ENCODE peak calls at places on chromosomes 11 and 22, in six cellular contexts. E is body of pancreas, V is fibroblast of lung, S is fibroblast of the aortic adventitia, F is H9, Q is AG04450. B is an unnamed sample.

GRCh38 chr22:50085211-50085999 is at the start of gene MLC1:
- DNase-seq in E (no peak), F (no peak), Q (no peak), S (peak; percentile 28), V (peak; percentile 4), B (no peak)

GRCh38 chr11:55345306-55345705 is 2.3 kb downstream of the OR4A16 start:
- DNase-seq in F (no peak), Q (no peak), E (no peak), S (no peak), V (no peak), B (no peak)

GRCh38 chr11:111123463-111124398 is 121.8 kb upstream of the POU2AF2 start:
- DNase-seq in F (no peak), E (no peak), V (no peak), Q (no peak), S (no peak), B (no peak)

GRCh38 chr11:2940930-2941821 is 12.0 kb upstream of the PHLDA2 start:
- DNase-seq in S (no peak), Q (no peak), V (no peak), F (no peak), E (peak; percentile 58), B (peak; percentile 85)

GRCh38 chr11:34308049-34308692 is 49.6 kb downstream of the ABTB2 start:
- DNase-seq in F (no peak), S (no peak), V (no peak), E (no peak), Q (no peak), B (no peak)

GRCh38 chr11:114821626-114822025 is 143.3 kb downstream of the NXPE2 start:
- DNase-seq in S (no peak), E (no peak), V (no peak), Q (no peak), F (peak; percentile 65), B (no peak)

GRCh38 chr11:19995131-19995530 is 165.1 kb downstream of the DBX1 start:
- DNase-seq in S (peak; percentile 74), F (no peak), V (peak; percentile 98), Q (peak; percentile 67), E (no peak), B (no peak)

GRCh38 chr11:109961261-109961660 is 131.9 kb upstream of the ZC3H12C start:
- DNase-seq in Q (no peak), S (no peak), F (no peak), E (no peak), V (no peak), B (no peak)

GRCh38 chr11:66800720-66801428 is 42.4 kb upstream of the RCE1 start:
- DNase-seq in F (no peak), V (no peak), E (no peak), S (no peak), Q (no peak), B (no peak)

GRCh38 chr11:133038850-133039249 is 493.5 kb downstream of the OPCML start:
- DNase-seq in V (no peak), F (no peak), Q (no peak), E (no peak), S (no peak), B (no peak)

GRCh38 chr11:66543263-66544107 is 2.4 kb downstream of the ZDHHC24 start:
- DNase-seq in V (peak; percentile 47), Q (no peak), F (peak; percentile 87), E (no peak), S (peak; percentile 29), B (peak; percentile 84)

GRCh38 chr11:130480166-130480565 is 31.7 kb downstream of the ADAMTS15 start:
- DNase-seq in F (no peak), S (peak; percentile 95), Q (peak; percentile 23), E (no peak), V (no peak), B (no peak)

GRCh38 chr22:49006207-49007012 is 821.3 kb downstream of the BRD1 start:
- DNase-seq in V (no peak), S (no peak), F (peak; percentile 12), Q (no peak), E (no peak), B (no peak)

GRCh38 chr11:97894978-97895377 is 1125.8 kb upstream of the CNTN5 start:
- DNase-seq in S (no peak), V (no peak), Q (no peak), E (no peak), F (no peak), B (no peak)

GRCh38 chr11:22041039-22041438 is 151.8 kb upstream of the ANO5 start:
- DNase-seq in E (no peak), S (no peak), Q (no peak), F (no peak), V (no peak), B (no peak)

GRCh38 chr11:2704356-2704755 is 4.6 kb upstream of the KCNQ1OT1 start:
- DNase-seq in V (no peak), S (no peak), F (no peak), Q (no peak), E (no peak), B (no peak)

GRCh38 chr11:69199583-69200295 is 44.0 kb downstream of the SMIM38 start:
- DNase-seq in E (no peak), V (no peak), Q (no peak), F (no peak), S (no peak), B (no peak)

GRCh38 chr11:115153135-115153534 is 351.1 kb downstream of the CADM1 start:
- DNase-seq in Q (no peak), F (no peak), V (peak; percentile 22), S (no peak), E (no peak), B (no peak)

GRCh38 chr11:93902921-93903320 is 52.5 kb upstream of the VSTM5 start:
- DNase-seq in V (no peak), Q (no peak), S (no peak), E (no peak), F (no peak), B (no peak)

GRCh38 chr11:2834893-2835767 is 50.4 kb downstream of the CDKN1C start:
- DNase-seq in Q (no peak), F (no peak), V (peak; percentile 15), S (no peak), E (no peak), B (no peak)

GRCh38 chr11:120646206-120646605 is 134.7 kb downstream of the GRIK4 start:
- DNase-seq in V (no peak), F (no peak), S (no peak), E (no peak), Q (no peak), B (no peak)

GRCh38 chr22:46699091-46699490 is 39.0 kb downstream of the CERK start:
- DNase-seq in S (no peak), E (no peak), F (no peak), Q (no peak), V (no peak), B (no peak)

DNA sequence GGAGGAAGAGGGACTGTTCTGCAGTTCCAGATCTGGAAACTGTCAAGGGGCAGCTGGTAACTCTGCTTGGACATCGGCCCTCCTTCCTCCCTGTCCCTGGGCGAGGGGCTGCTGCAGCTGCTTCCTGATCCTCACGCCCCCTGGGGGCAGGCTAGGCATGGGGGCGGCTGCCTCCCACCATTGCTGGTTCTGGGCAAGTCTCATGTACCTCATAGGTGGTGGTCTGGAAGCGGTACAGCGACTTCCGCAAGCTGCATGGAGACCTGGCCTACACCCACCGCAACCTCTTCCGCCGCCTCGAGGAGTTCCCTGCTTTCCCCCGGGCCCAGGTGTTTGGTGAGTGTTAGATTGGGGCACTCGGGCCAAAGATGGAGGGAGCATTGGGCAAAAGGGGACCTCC is 5.0 kb downstream of the SNX15 start:
- DNase-seq in E (no peak), Q (no peak), S (no peak), V (no peak), F (peak; percentile 46), B (no peak)
- TF ChIP-seq CTCF in E (no peak), Q (no peak), S (no peak), V (no peak), F (no peak), B (no peak)

GRCh38 chr11:108002476-108002875 is 6.2 kb upstream of the CUL5 start:
- DNase-seq in F (no peak), Q (no peak), S (no peak), E (no peak), V (no peak), B (no peak)

GRCh38 chr11:107996025-107996776 is 12.5 kb upstream of the CUL5 start:
- DNase-seq in E (no peak), F (no peak), V (no peak), S (no peak), Q (no peak), B (no peak)

GRCh38 chr11:108003623-108004022 is 5.1 kb upstream of the CUL5 start:
- DNase-seq in S (no peak), F (no peak), Q (no peak), E (no peak), V (no peak), B (no peak)

GRCh38 chr11:107998761-107999160 is 9.9 kb upstream of the CUL5 start:
- DNase-seq in V (no peak), S (peak; percentile 22), F (no peak), Q (no peak), E (no peak), B (no peak)

DNA sequence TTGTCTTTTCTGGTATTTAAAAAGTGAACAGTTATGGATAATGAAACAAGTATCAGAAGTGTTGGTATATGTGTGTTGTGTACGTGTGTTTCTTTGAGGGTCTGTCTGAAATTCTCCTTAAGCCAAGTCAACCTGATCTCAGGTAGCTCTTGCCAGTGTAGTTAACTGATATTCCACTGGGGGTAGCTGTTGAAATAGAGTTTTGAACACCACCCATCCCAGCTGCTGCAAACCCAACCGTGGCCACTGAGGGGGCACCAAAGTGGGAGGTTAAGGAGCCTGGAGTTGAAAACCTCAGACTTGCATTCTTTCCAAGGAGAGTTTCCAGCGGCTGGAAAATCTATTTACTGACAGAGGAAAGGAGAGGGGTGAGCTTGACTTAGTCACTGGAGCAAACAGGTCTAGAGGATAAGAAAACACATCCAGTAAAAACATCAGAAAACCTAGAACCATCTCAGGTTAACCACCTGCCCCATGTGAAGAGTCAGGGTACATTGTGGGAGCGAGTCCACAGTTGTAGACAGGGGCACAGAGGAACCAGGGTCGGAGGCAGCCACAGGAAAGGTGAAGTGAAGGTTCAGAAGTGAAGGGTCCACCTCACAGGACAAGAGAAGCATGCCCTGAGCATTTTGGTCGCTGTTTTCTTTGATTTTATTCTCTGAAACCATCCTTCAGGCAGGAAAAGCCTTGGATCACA is 8.8 kb upstream of the CUL5 start:
- DNase-seq in V (peak; percentile 37), F (peak; percentile 85), Q (no peak), E (no peak), S (peak; percentile 21), B (no peak)
- TF ChIP-seq CTCF in V (peak; percentile 39), F (peak; percentile 90), Q (peak; percentile 47), E (peak; percentile 27), S (peak; percentile 34), B (peak; percentile 37)

DNA sequence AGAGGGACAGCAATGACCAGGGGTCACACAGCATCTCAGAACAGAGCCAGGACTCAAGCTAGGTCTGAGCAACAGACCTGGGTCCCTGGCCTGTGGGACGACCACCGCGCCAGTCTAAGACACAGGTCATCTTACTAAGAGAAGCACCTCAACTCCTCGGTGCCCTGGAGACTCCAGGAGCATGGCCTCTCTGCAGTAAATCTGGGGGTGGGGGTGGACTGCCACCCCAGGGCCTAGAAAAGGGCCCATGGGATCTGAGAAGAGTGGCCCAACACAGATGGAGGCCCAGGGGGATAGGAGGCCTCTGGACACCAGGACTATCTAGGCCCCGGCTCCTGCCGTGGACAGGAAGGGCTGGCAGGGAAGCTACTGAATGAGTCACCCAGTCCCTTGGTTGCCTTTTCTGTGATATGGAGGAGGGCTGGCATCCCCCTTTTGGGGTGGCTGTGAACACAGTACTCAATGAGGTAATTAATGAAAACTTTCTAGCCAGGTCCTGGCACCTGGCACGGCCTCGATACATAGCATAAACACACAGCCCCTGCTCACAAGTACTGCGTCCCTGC is 163.4 kb downstream of the CHST1 start:
- DNase-seq in Q (no peak), S (no peak), F (no peak), V (no peak), E (no peak), B (no peak)
- TF ChIP-seq CTCF in Q (no peak), S (no peak), F (no peak), V (no peak), E (no peak), B (no peak)

GRCh38 chr11:103055174-103055890 is 36.6 kb downstream of the DCUN1D5 start:
- DNase-seq in S (peak; percentile 74), V (peak; percentile 73), E (no peak), F (no peak), Q (peak; percentile 16), B (no peak)
- TF ChIP-seq CTCF in S (peak; percentile 62), V (peak; percentile 53), E (peak; percentile 82), F (peak; percentile 69), Q (peak; percentile 67), B (peak; percentile 58)